ENCODE peak calls at places on chromosomes 11 and 22, in nine cellular contexts. One of them, this sample, is unnamed.

GRCh38 chr11:16911186-16911585 is 103.0 kb downstream of the PLEKHA7 start:
- DNase-seq in uterus: no peak
- DNase-seq in OCI-LY7: no peak
- DNase-seq in AG09309: no peak
- DNase-seq in IMR-90: no peak
- DNase-seq in cardiac muscle cell: no peak
- DNase-seq in mesothelial cell of epicardium: no peak
- DNase-seq in lower leg skin: no peak
- DNase-seq in dorsolateral prefrontal cortex: no peak
- DNase-seq in this sample: no peak

GRCh38 chr11:94020777-94021615 is at the start of gene HEPHL1:
- DNase-seq in uterus: no peak
- DNase-seq in OCI-LY7: no peak
- DNase-seq in AG09309: peak
- DNase-seq in IMR-90: peak
- DNase-seq in cardiac muscle cell: no peak
- DNase-seq in mesothelial cell of epicardium: no peak
- DNase-seq in lower leg skin: peak
- DNase-seq in dorsolateral prefrontal cortex: no peak
- DNase-seq in this sample: no peak

GRCh38 chr11:46272816-46273427 is 4.5 kb upstream of the CREB3L1 start:
- DNase-seq in uterus: peak
- DNase-seq in OCI-LY7: no peak
- DNase-seq in AG09309: no peak
- DNase-seq in IMR-90: peak
- DNase-seq in cardiac muscle cell: peak
- DNase-seq in mesothelial cell of epicardium: no peak
- DNase-seq in lower leg skin: no peak
- DNase-seq in dorsolateral prefrontal cortex: no peak
- DNase-seq in this sample: no peak

GRCh38 chr11:33685061-33685460 is 15.6 kb downstream of the C11orf91 start:
- DNase-seq in uterus: no peak
- DNase-seq in OCI-LY7: no peak
- DNase-seq in AG09309: no peak
- DNase-seq in IMR-90: peak
- DNase-seq in cardiac muscle cell: no peak
- DNase-seq in mesothelial cell of epicardium: no peak
- DNase-seq in lower leg skin: no peak
- DNase-seq in dorsolateral prefrontal cortex: no peak
- DNase-seq in this sample: no peak

GRCh38 chr11:60977224-60977623 is 5.7 kb downstream of the CD6 start:
- DNase-seq in uterus: no peak
- DNase-seq in OCI-LY7: no peak
- DNase-seq in AG09309: no peak
- DNase-seq in IMR-90: no peak
- DNase-seq in cardiac muscle cell: no peak
- DNase-seq in mesothelial cell of epicardium: no peak
- DNase-seq in lower leg skin: no peak
- DNase-seq in dorsolateral prefrontal cortex: no peak
- DNase-seq in this sample: no peak

GRCh38 chr11:30788849-30789248 is 202.7 kb upstream of the MPPED2 start:
- DNase-seq in uterus: no peak
- DNase-seq in OCI-LY7: no peak
- DNase-seq in AG09309: no peak
- DNase-seq in IMR-90: no peak
- DNase-seq in cardiac muscle cell: no peak
- DNase-seq in mesothelial cell of epicardium: no peak
- DNase-seq in lower leg skin: no peak
- DNase-seq in dorsolateral prefrontal cortex: no peak
- DNase-seq in this sample: no peak

GRCh38 chr11:34266987-34267386 is 90.8 kb downstream of the ABTB2 start:
- DNase-seq in uterus: peak
- DNase-seq in OCI-LY7: no peak
- DNase-seq in AG09309: no peak
- DNase-seq in IMR-90: no peak
- DNase-seq in cardiac muscle cell: peak
- DNase-seq in mesothelial cell of epicardium: no peak
- DNase-seq in lower leg skin: no peak
- DNase-seq in dorsolateral prefrontal cortex: peak
- DNase-seq in this sample: no peak

GRCh38 chr11:102142333-102142732 is 32.1 kb downstream of the YAP1 start:
- DNase-seq in uterus: no peak
- DNase-seq in OCI-LY7: no peak
- DNase-seq in AG09309: no peak
- DNase-seq in IMR-90: peak
- DNase-seq in cardiac muscle cell: no peak
- DNase-seq in mesothelial cell of epicardium: no peak
- DNase-seq in lower leg skin: no peak
- DNase-seq in dorsolateral prefrontal cortex: no peak
- DNase-seq in this sample: no peak

GRCh38 chr22:38314992-38315800 is 2.0 kb downstream of the CSNK1E start:
- DNase-seq in uterus: no peak
- DNase-seq in OCI-LY7: peak
- DNase-seq in AG09309: no peak
- DNase-seq in IMR-90: peak
- DNase-seq in cardiac muscle cell: peak
- DNase-seq in mesothelial cell of epicardium: no peak
- DNase-seq in lower leg skin: no peak
- DNase-seq in dorsolateral prefrontal cortex: no peak
- DNase-seq in this sample: no peak

GRCh38 chr11:11567862-11568650 is 53.7 kb downstream of the GALNT18 start:
- DNase-seq in uterus: peak
- DNase-seq in OCI-LY7: no peak
- DNase-seq in AG09309: no peak
- DNase-seq in IMR-90: peak
- DNase-seq in cardiac muscle cell: no peak
- DNase-seq in mesothelial cell of epicardium: no peak
- DNase-seq in lower leg skin: no peak
- DNase-seq in dorsolateral prefrontal cortex: peak
- DNase-seq in this sample: no peak

GRCh38 chr11:105137286-105137685 is 2.3 kb downstream of the CARD18 start:
- DNase-seq in uterus: no peak
- DNase-seq in OCI-LY7: no peak
- DNase-seq in AG09309: no peak
- DNase-seq in IMR-90: peak
- DNase-seq in cardiac muscle cell: peak
- DNase-seq in mesothelial cell of epicardium: no peak
- DNase-seq in lower leg skin: no peak
- DNase-seq in dorsolateral prefrontal cortex: no peak
- DNase-seq in this sample: no peak

GRCh38 chr22:23225724-23226496 is 45.6 kb downstream of the BCR start:
- DNase-seq in uterus: no peak
- DNase-seq in OCI-LY7: no peak
- DNase-seq in AG09309: no peak
- DNase-seq in IMR-90: no peak
- DNase-seq in cardiac muscle cell: peak
- DNase-seq in mesothelial cell of epicardium: no peak
- DNase-seq in lower leg skin: peak
- DNase-seq in dorsolateral prefrontal cortex: no peak
- DNase-seq in this sample: no peak

GRCh38 chr11:3132271-3132781 is 32.8 kb downstream of the OSBPL5 start:
- DNase-seq in uterus: no peak
- DNase-seq in OCI-LY7: no peak
- DNase-seq in AG09309: no peak
- DNase-seq in IMR-90: no peak
- DNase-seq in cardiac muscle cell: no peak
- DNase-seq in mesothelial cell of epicardium: no peak
- DNase-seq in lower leg skin: no peak
- DNase-seq in dorsolateral prefrontal cortex: no peak
- DNase-seq in this sample: no peak

GRCh38 chr11:70567680-70568503 is 169.6 kb downstream of the CTTN start:
- DNase-seq in uterus: peak
- DNase-seq in OCI-LY7: no peak
- DNase-seq in AG09309: no peak
- DNase-seq in IMR-90: peak
- DNase-seq in cardiac muscle cell: peak
- DNase-seq in mesothelial cell of epicardium: no peak
- DNase-seq in lower leg skin: peak
- DNase-seq in dorsolateral prefrontal cortex: no peak
- DNase-seq in this sample: peak

GRCh38 chr11:38356255-38356654 is 1758.2 kb upstream of the RAG2 start:
- DNase-seq in uterus: no peak
- DNase-seq in OCI-LY7: no peak
- DNase-seq in AG09309: no peak
- DNase-seq in IMR-90: no peak
- DNase-seq in cardiac muscle cell: no peak
- DNase-seq in mesothelial cell of epicardium: no peak
- DNase-seq in lower leg skin: no peak
- DNase-seq in dorsolateral prefrontal cortex: no peak
- DNase-seq in this sample: no peak

GRCh38 chr11:13487661-13488030 is 8.2 kb downstream of the PTH start:
- DNase-seq in uterus: no peak
- DNase-seq in OCI-LY7: peak
- DNase-seq in AG09309: no peak
- DNase-seq in IMR-90: peak
- DNase-seq in cardiac muscle cell: peak
- DNase-seq in mesothelial cell of epicardium: no peak
- DNase-seq in lower leg skin: no peak
- DNase-seq in dorsolateral prefrontal cortex: no peak
- DNase-seq in this sample: no peak

GRCh38 chr11:75582935-75583709 is 21.1 kb downstream of the SERPINH1 start:
- DNase-seq in uterus: peak
- DNase-seq in OCI-LY7: peak
- DNase-seq in AG09309: no peak
- DNase-seq in IMR-90: peak
- DNase-seq in cardiac muscle cell: peak
- DNase-seq in mesothelial cell of epicardium: peak
- DNase-seq in lower leg skin: peak
- DNase-seq in dorsolateral prefrontal cortex: peak
- DNase-seq in this sample: peak
- TF ChIP-seq CTCF in uterus: peak
- TF ChIP-seq CTCF in OCI-LY7: no peak
- TF ChIP-seq CTCF in AG09309: no peak
- TF ChIP-seq CTCF in IMR-90: peak
- TF ChIP-seq CTCF in cardiac muscle cell: peak
- TF ChIP-seq CTCF in mesothelial cell of epicardium: peak
- TF ChIP-seq CTCF in lower leg skin: no peak
- TF ChIP-seq CTCF in dorsolateral prefrontal cortex: peak
- TF ChIP-seq CTCF in this sample: peak

DNA sequence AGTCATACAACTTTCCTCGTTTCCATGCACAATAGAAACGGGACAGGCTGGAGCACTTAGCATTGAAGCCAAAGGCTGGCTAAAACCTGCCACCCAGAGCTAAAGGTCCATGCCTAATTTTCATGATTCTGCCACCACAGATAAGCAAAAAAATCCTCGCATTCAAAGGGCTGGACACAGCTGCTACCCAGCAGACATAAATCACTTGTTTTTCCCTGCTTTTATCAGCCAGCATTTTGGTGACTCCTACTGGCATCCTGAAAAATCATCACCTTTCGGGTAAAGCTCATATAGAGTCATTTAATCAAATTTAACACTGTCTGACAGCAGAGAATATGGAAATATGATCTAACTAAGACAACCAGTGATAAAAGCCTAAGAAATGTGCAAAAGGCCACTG is 37.9 kb downstream of the ALG9 start:
- DNase-seq in uterus: no peak
- DNase-seq in OCI-LY7: no peak
- DNase-seq in AG09309: no peak
- DNase-seq in IMR-90: no peak
- DNase-seq in cardiac muscle cell: peak
- DNase-seq in mesothelial cell of epicardium: no peak
- DNase-seq in lower leg skin: no peak
- DNase-seq in dorsolateral prefrontal cortex: no peak
- DNase-seq in this sample: no peak
- TF ChIP-seq CTCF in uterus: peak
- TF ChIP-seq CTCF in OCI-LY7: peak
- TF ChIP-seq CTCF in AG09309: peak
- TF ChIP-seq CTCF in IMR-90: no peak
- TF ChIP-seq CTCF in cardiac muscle cell: no peak
- TF ChIP-seq CTCF in mesothelial cell of epicardium: no peak
- TF ChIP-seq CTCF in lower leg skin: no peak
- TF ChIP-seq CTCF in dorsolateral prefrontal cortex: no peak
- TF ChIP-seq CTCF in this sample: no peak

DNA sequence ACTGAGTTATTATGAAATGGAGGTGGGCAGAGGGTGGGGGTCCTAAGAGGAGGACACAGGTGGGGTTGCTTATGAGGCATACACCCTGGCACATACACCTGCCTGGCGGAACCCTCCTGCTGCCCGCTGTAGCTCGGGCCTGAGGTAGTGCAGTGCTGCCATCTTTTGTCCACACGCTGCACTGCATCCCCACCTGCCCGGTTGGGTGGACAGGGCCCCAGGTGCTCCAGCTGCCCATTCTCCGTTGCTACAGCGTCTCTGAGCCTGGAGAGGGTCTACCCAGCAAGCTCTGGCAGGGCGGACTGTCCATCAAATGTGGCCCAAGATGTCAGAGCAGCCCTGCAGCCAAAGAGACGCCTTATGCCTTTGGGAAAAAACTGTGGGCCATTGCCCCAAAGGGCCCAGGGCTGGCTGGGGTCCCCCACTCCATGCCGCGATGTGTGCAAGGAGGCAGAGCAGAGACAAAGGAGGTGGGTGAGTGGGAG is 131.2 kb downstream of the BUD13 start:
- DNase-seq in uterus: peak
- DNase-seq in OCI-LY7: peak
- DNase-seq in AG09309: no peak
- DNase-seq in IMR-90: no peak
- DNase-seq in cardiac muscle cell: peak
- DNase-seq in mesothelial cell of epicardium: no peak
- DNase-seq in lower leg skin: no peak
- DNase-seq in dorsolateral prefrontal cortex: peak
- DNase-seq in this sample: peak
- TF ChIP-seq CTCF in uterus: peak
- TF ChIP-seq CTCF in OCI-LY7: peak
- TF ChIP-seq CTCF in AG09309: peak
- TF ChIP-seq CTCF in IMR-90: peak
- TF ChIP-seq CTCF in cardiac muscle cell: peak
- TF ChIP-seq CTCF in mesothelial cell of epicardium: peak
- TF ChIP-seq CTCF in lower leg skin: no peak
- TF ChIP-seq CTCF in dorsolateral prefrontal cortex: peak
- TF ChIP-seq CTCF in this sample: peak

GRCh38 chr11:79243412-79244174 is 197.2 kb downstream of the TENM4 start:
- DNase-seq in uterus: peak
- DNase-seq in OCI-LY7: no peak
- DNase-seq in AG09309: no peak
- DNase-seq in IMR-90: no peak
- DNase-seq in cardiac muscle cell: no peak
- DNase-seq in mesothelial cell of epicardium: no peak
- DNase-seq in lower leg skin: no peak
- DNase-seq in dorsolateral prefrontal cortex: no peak
- DNase-seq in this sample: no peak

GRCh38 chr11:79253280-79253679 is 187.6 kb downstream of the TENM4 start:
- DNase-seq in uterus: no peak
- DNase-seq in OCI-LY7: no peak
- DNase-seq in AG09309: no peak
- DNase-seq in IMR-90: no peak
- DNase-seq in cardiac muscle cell: no peak
- DNase-seq in mesothelial cell of epicardium: no peak
- DNase-seq in lower leg skin: no peak
- DNase-seq in dorsolateral prefrontal cortex: peak
- DNase-seq in this sample: peak

GRCh38 chr11:79244805-79245197 is 196.0 kb downstream of the TENM4 start:
- DNase-seq in uterus: no peak
- DNase-seq in OCI-LY7: no peak
- DNase-seq in AG09309: no peak
- DNase-seq in IMR-90: no peak
- DNase-seq in cardiac muscle cell: no peak
- DNase-seq in mesothelial cell of epicardium: no peak
- DNase-seq in lower leg skin: no peak
- DNase-seq in dorsolateral prefrontal cortex: no peak
- DNase-seq in this sample: no peak

GRCh38 chr11:79244175-79244804 is 196.5 kb downstream of the TENM4 start:
- DNase-seq in uterus: peak
- DNase-seq in OCI-LY7: no peak
- DNase-seq in AG09309: peak
- DNase-seq in IMR-90: peak
- DNase-seq in cardiac muscle cell: peak
- DNase-seq in mesothelial cell of epicardium: no peak
- DNase-seq in lower leg skin: peak
- DNase-seq in dorsolateral prefrontal cortex: no peak
- DNase-seq in this sample: no peak

GRCh38 chr11:79249341-79249993 is 191.4 kb downstream of the TENM4 start:
- DNase-seq in uterus: no peak
- DNase-seq in OCI-LY7: no peak
- DNase-seq in AG09309: no peak
- DNase-seq in IMR-90: peak
- DNase-seq in cardiac muscle cell: no peak
- DNase-seq in mesothelial cell of epicardium: no peak
- DNase-seq in lower leg skin: no peak
- DNase-seq in dorsolateral prefrontal cortex: no peak
- DNase-seq in this sample: no peak
- TF ChIP-seq CTCF in uterus: no peak
- TF ChIP-seq CTCF in OCI-LY7: no peak
- TF ChIP-seq CTCF in AG09309: no peak
- TF ChIP-seq CTCF in IMR-90: no peak
- TF ChIP-seq CTCF in cardiac muscle cell: no peak
- TF ChIP-seq CTCF in mesothelial cell of epicardium: no peak
- TF ChIP-seq CTCF in lower leg skin: no peak
- TF ChIP-seq CTCF in dorsolateral prefrontal cortex: no peak
- TF ChIP-seq CTCF in this sample: no peak

This sample was measured in glutamatergic neuron.